ENCODE peak calls at places on chromosome 10, in seven cellular contexts. One of them, this sample, is unnamed.

GRCh38 chr10:80460399-80461207 is 6.5 kb downstream of the TSPAN14 start:
- DNase-seq in activated naive CD4-positive, alpha-beta T cell treated with anti-CD3 and anti-CD28 coated beads, Interleukin-2, amount 50 U/mL, for 16 hours: no peak
- DNase-seq in brain microvascular endothelial cell: no peak
- DNase-seq in HuH-7.5: peak; percentile 30
- DNase-seq in fibroblast of pulmonary artery: peak; percentile 61
- DNase-seq in mucosa of gallbladder: peak; percentile 91
- DNase-seq in CD4-positive, CD25-positive, alpha-beta regulatory T cell: no peak
- DNase-seq in this sample: no peak

GRCh38 chr10:45239642-45240041 is 75.8 kb downstream of the OR13A1 start:
- DNase-seq in activated naive CD4-positive, alpha-beta T cell treated with anti-CD3 and anti-CD28 coated beads, Interleukin-2, amount 50 U/mL, for 16 hours: no peak
- DNase-seq in brain microvascular endothelial cell: peak; percentile 37
- DNase-seq in HuH-7.5: no peak
- DNase-seq in fibroblast of pulmonary artery: peak; percentile 25
- DNase-seq in mucosa of gallbladder: no peak
- DNase-seq in CD4-positive, CD25-positive, alpha-beta regulatory T cell: no peak
- DNase-seq in this sample: no peak

GRCh38 chr10:68871731-68872342 is 29.3 kb upstream of the DDX50 start:
- DNase-seq in activated naive CD4-positive, alpha-beta T cell treated with anti-CD3 and anti-CD28 coated beads, Interleukin-2, amount 50 U/mL, for 16 hours: no peak
- DNase-seq in brain microvascular endothelial cell: peak; percentile 74
- DNase-seq in HuH-7.5: no peak
- DNase-seq in fibroblast of pulmonary artery: peak; percentile 56
- DNase-seq in mucosa of gallbladder: peak; percentile 17
- DNase-seq in CD4-positive, CD25-positive, alpha-beta regulatory T cell: no peak
- DNase-seq in this sample: no peak

GRCh38 chr10:72567884-72568283 is 58.0 kb downstream of the MICU1 start:
- DNase-seq in activated naive CD4-positive, alpha-beta T cell treated with anti-CD3 and anti-CD28 coated beads, Interleukin-2, amount 50 U/mL, for 16 hours: no peak
- DNase-seq in brain microvascular endothelial cell: no peak
- DNase-seq in HuH-7.5: no peak
- DNase-seq in fibroblast of pulmonary artery: peak; percentile 14
- DNase-seq in mucosa of gallbladder: no peak
- DNase-seq in CD4-positive, CD25-positive, alpha-beta regulatory T cell: no peak
- DNase-seq in this sample: no peak

GRCh38 chr10:71335173-71335572 is 16.1 kb downstream of the SLC29A3 start:
- DNase-seq in activated naive CD4-positive, alpha-beta T cell treated with anti-CD3 and anti-CD28 coated beads, Interleukin-2, amount 50 U/mL, for 16 hours: no peak
- DNase-seq in brain microvascular endothelial cell: no peak
- DNase-seq in HuH-7.5: no peak
- DNase-seq in fibroblast of pulmonary artery: no peak
- DNase-seq in mucosa of gallbladder: no peak
- DNase-seq in CD4-positive, CD25-positive, alpha-beta regulatory T cell: no peak
- DNase-seq in this sample: no peak

GRCh38 chr10:4057021-4057420 is 272.0 kb upstream of the KLF6 start:
- DNase-seq in activated naive CD4-positive, alpha-beta T cell treated with anti-CD3 and anti-CD28 coated beads, Interleukin-2, amount 50 U/mL, for 16 hours: no peak
- DNase-seq in brain microvascular endothelial cell: no peak
- DNase-seq in HuH-7.5: no peak
- DNase-seq in fibroblast of pulmonary artery: no peak
- DNase-seq in mucosa of gallbladder: no peak
- DNase-seq in CD4-positive, CD25-positive, alpha-beta regulatory T cell: no peak
- DNase-seq in this sample: no peak

GRCh38 chr10:76113952-76114351 is 682.5 kb downstream of the LRMDA start:
- DNase-seq in activated naive CD4-positive, alpha-beta T cell treated with anti-CD3 and anti-CD28 coated beads, Interleukin-2, amount 50 U/mL, for 16 hours: no peak
- DNase-seq in brain microvascular endothelial cell: no peak
- DNase-seq in HuH-7.5: no peak
- DNase-seq in fibroblast of pulmonary artery: peak; percentile 1
- DNase-seq in mucosa of gallbladder: no peak
- DNase-seq in CD4-positive, CD25-positive, alpha-beta regulatory T cell: no peak
- DNase-seq in this sample: no peak

GRCh38 chr10:117168135-117168674 is 29.1 kb upstream of the KCNK18 start:
- DNase-seq in activated naive CD4-positive, alpha-beta T cell treated with anti-CD3 and anti-CD28 coated beads, Interleukin-2, amount 50 U/mL, for 16 hours: peak; percentile 75
- DNase-seq in brain microvascular endothelial cell: no peak
- DNase-seq in HuH-7.5: peak; percentile 85
- DNase-seq in fibroblast of pulmonary artery: peak; percentile 35
- DNase-seq in mucosa of gallbladder: peak; percentile 54
- DNase-seq in CD4-positive, CD25-positive, alpha-beta regulatory T cell: peak; percentile 50
- DNase-seq in this sample: peak; percentile 82

GRCh38 chr10:78116451-78116850 is 82.8 kb downstream of the RPS24 start:
- DNase-seq in activated naive CD4-positive, alpha-beta T cell treated with anti-CD3 and anti-CD28 coated beads, Interleukin-2, amount 50 U/mL, for 16 hours: no peak
- DNase-seq in brain microvascular endothelial cell: no peak
- DNase-seq in HuH-7.5: no peak
- DNase-seq in fibroblast of pulmonary artery: no peak
- DNase-seq in mucosa of gallbladder: no peak
- DNase-seq in CD4-positive, CD25-positive, alpha-beta regulatory T cell: no peak
- DNase-seq in this sample: no peak

GRCh38 chr10:16626697-16627096 is 105.0 kb upstream of the C1QL3 start:
- DNase-seq in activated naive CD4-positive, alpha-beta T cell treated with anti-CD3 and anti-CD28 coated beads, Interleukin-2, amount 50 U/mL, for 16 hours: no peak
- DNase-seq in brain microvascular endothelial cell: no peak
- DNase-seq in HuH-7.5: no peak
- DNase-seq in fibroblast of pulmonary artery: peak; percentile 4
- DNase-seq in mucosa of gallbladder: no peak
- DNase-seq in CD4-positive, CD25-positive, alpha-beta regulatory T cell: no peak
- DNase-seq in this sample: no peak

GRCh38 chr10:118566911-118567310 is 28.5 kb downstream of the PRLHR start:
- DNase-seq in activated naive CD4-positive, alpha-beta T cell treated with anti-CD3 and anti-CD28 coated beads, Interleukin-2, amount 50 U/mL, for 16 hours: no peak
- DNase-seq in brain microvascular endothelial cell: no peak
- DNase-seq in HuH-7.5: no peak
- DNase-seq in fibroblast of pulmonary artery: no peak
- DNase-seq in mucosa of gallbladder: no peak
- DNase-seq in CD4-positive, CD25-positive, alpha-beta regulatory T cell: no peak
- DNase-seq in this sample: no peak

GRCh38 chr10:58254644-58255043 is 13.1 kb downstream of the IPMK start:
- DNase-seq in activated naive CD4-positive, alpha-beta T cell treated with anti-CD3 and anti-CD28 coated beads, Interleukin-2, amount 50 U/mL, for 16 hours: no peak
- DNase-seq in brain microvascular endothelial cell: no peak
- DNase-seq in HuH-7.5: no peak
- DNase-seq in fibroblast of pulmonary artery: no peak
- DNase-seq in mucosa of gallbladder: no peak
- DNase-seq in CD4-positive, CD25-positive, alpha-beta regulatory T cell: no peak
- DNase-seq in this sample: no peak

GRCh38 chr10:15384154-15384553 is 13.1 kb upstream of the FAM171A1 start:
- DNase-seq in activated naive CD4-positive, alpha-beta T cell treated with anti-CD3 and anti-CD28 coated beads, Interleukin-2, amount 50 U/mL, for 16 hours: no peak
- DNase-seq in brain microvascular endothelial cell: peak; percentile 14
- DNase-seq in HuH-7.5: no peak
- DNase-seq in fibroblast of pulmonary artery: no peak
- DNase-seq in mucosa of gallbladder: no peak
- DNase-seq in CD4-positive, CD25-positive, alpha-beta regulatory T cell: no peak
- DNase-seq in this sample: no peak

GRCh38 chr10:87038286-87038717 is 18.2 kb downstream of the FAM25A start:
- DNase-seq in activated naive CD4-positive, alpha-beta T cell treated with anti-CD3 and anti-CD28 coated beads, Interleukin-2, amount 50 U/mL, for 16 hours: no peak
- DNase-seq in brain microvascular endothelial cell: no peak
- DNase-seq in HuH-7.5: no peak
- DNase-seq in fibroblast of pulmonary artery: no peak
- DNase-seq in mucosa of gallbladder: no peak
- DNase-seq in CD4-positive, CD25-positive, alpha-beta regulatory T cell: no peak
- DNase-seq in this sample: no peak

GRCh38 chr10:82660205-82660604 is 785.2 kb downstream of the NRG3 start:
- DNase-seq in activated naive CD4-positive, alpha-beta T cell treated with anti-CD3 and anti-CD28 coated beads, Interleukin-2, amount 50 U/mL, for 16 hours: no peak
- DNase-seq in brain microvascular endothelial cell: no peak
- DNase-seq in HuH-7.5: no peak
- DNase-seq in fibroblast of pulmonary artery: peak; percentile 8
- DNase-seq in mucosa of gallbladder: no peak
- DNase-seq in CD4-positive, CD25-positive, alpha-beta regulatory T cell: no peak
- DNase-seq in this sample: no peak

GRCh38 chr10:133357293-133358151 is at the start of gene FUOM:
- DNase-seq in activated naive CD4-positive, alpha-beta T cell treated with anti-CD3 and anti-CD28 coated beads, Interleukin-2, amount 50 U/mL, for 16 hours: peak; percentile 77
- DNase-seq in brain microvascular endothelial cell: peak; percentile 44
- DNase-seq in HuH-7.5: peak; percentile 68
- DNase-seq in fibroblast of pulmonary artery: peak; percentile 63
- DNase-seq in mucosa of gallbladder: no peak
- DNase-seq in CD4-positive, CD25-positive, alpha-beta regulatory T cell: peak; percentile 68
- DNase-seq in this sample: no peak

GRCh38 chr10:120477006-120477722 is 20.1 kb downstream of the PLPP4 start:
- DNase-seq in activated naive CD4-positive, alpha-beta T cell treated with anti-CD3 and anti-CD28 coated beads, Interleukin-2, amount 50 U/mL, for 16 hours: no peak
- DNase-seq in brain microvascular endothelial cell: no peak
- DNase-seq in HuH-7.5: no peak
- DNase-seq in fibroblast of pulmonary artery: peak; percentile 40
- DNase-seq in mucosa of gallbladder: no peak
- DNase-seq in CD4-positive, CD25-positive, alpha-beta regulatory T cell: no peak
- DNase-seq in this sample: no peak

GRCh38 chr10:69902835-69903535 is 101.3 kb downstream of the COL13A1 start:
- DNase-seq in activated naive CD4-positive, alpha-beta T cell treated with anti-CD3 and anti-CD28 coated beads, Interleukin-2, amount 50 U/mL, for 16 hours: no peak
- DNase-seq in brain microvascular endothelial cell: no peak
- DNase-seq in HuH-7.5: no peak
- DNase-seq in fibroblast of pulmonary artery: no peak
- DNase-seq in mucosa of gallbladder: peak; percentile 49
- DNase-seq in CD4-positive, CD25-positive, alpha-beta regulatory T cell: no peak
- DNase-seq in this sample: no peak

GRCh38 chr10:22693371-22693784 is 21.0 kb downstream of the PIP4K2A start:
- DNase-seq in activated naive CD4-positive, alpha-beta T cell treated with anti-CD3 and anti-CD28 coated beads, Interleukin-2, amount 50 U/mL, for 16 hours: peak; percentile 27
- DNase-seq in brain microvascular endothelial cell: peak; percentile 77
- DNase-seq in HuH-7.5: no peak
- DNase-seq in fibroblast of pulmonary artery: peak; percentile 44
- DNase-seq in mucosa of gallbladder: no peak
- DNase-seq in CD4-positive, CD25-positive, alpha-beta regulatory T cell: peak; percentile 37
- DNase-seq in this sample: no peak

GRCh38 chr10:48677625-48678024 is 7.0 kb upstream of the WDFY4 start:
- DNase-seq in activated naive CD4-positive, alpha-beta T cell treated with anti-CD3 and anti-CD28 coated beads, Interleukin-2, amount 50 U/mL, for 16 hours: no peak
- DNase-seq in brain microvascular endothelial cell: no peak
- DNase-seq in HuH-7.5: no peak
- DNase-seq in fibroblast of pulmonary artery: no peak
- DNase-seq in mucosa of gallbladder: no peak
- DNase-seq in CD4-positive, CD25-positive, alpha-beta regulatory T cell: no peak
- DNase-seq in this sample: no peak

This sample was measured in cardiac septum.